ENCODE peak calls at places on chromosomes 16 and 17, in nine cellular contexts. One of them, this sample, is unnamed.

GRCh38 chr17:77131919-77132318 is 8.8 kb upstream of the SEC14L1 start:
- DNase-seq in GM13977: no peak
- DNase-seq in AG09309: no peak
- DNase-seq in dorsolateral prefrontal cortex: no peak
- DNase-seq in astrocyte of the spinal cord: no peak
- DNase-seq in progenitor cell of endocrine pancreas: no peak
- DNase-seq in cardiac muscle cell: no peak
- DNase-seq in tibial artery: no peak
- DNase-seq in ovary: no peak
- DNase-seq in this sample: no peak

GRCh38 chr17:20190605-20191004 is 181.4 kb downstream of the SPECC1 start:
- DNase-seq in GM13977: no peak
- DNase-seq in AG09309: no peak
- DNase-seq in dorsolateral prefrontal cortex: no peak
- DNase-seq in astrocyte of the spinal cord: no peak
- DNase-seq in progenitor cell of endocrine pancreas: no peak
- DNase-seq in cardiac muscle cell: no peak
- DNase-seq in tibial artery: no peak
- DNase-seq in ovary: no peak
- DNase-seq in this sample: no peak

GRCh38 chr16:65268331-65268730 is 146.5 kb upstream of the CDH11 start:
- DNase-seq in GM13977: no peak
- DNase-seq in AG09309: no peak
- DNase-seq in dorsolateral prefrontal cortex: no peak
- DNase-seq in astrocyte of the spinal cord: peak
- DNase-seq in progenitor cell of endocrine pancreas: no peak
- DNase-seq in cardiac muscle cell: no peak
- DNase-seq in tibial artery: no peak
- DNase-seq in ovary: no peak
- DNase-seq in this sample: no peak

GRCh38 chr16:7866144-7866543 is 533.5 kb downstream of the RBFOX1 start:
- DNase-seq in GM13977: no peak
- DNase-seq in AG09309: no peak
- DNase-seq in dorsolateral prefrontal cortex: no peak
- DNase-seq in astrocyte of the spinal cord: no peak
- DNase-seq in progenitor cell of endocrine pancreas: no peak
- DNase-seq in cardiac muscle cell: no peak
- DNase-seq in tibial artery: no peak
- DNase-seq in ovary: no peak
- DNase-seq in this sample: no peak

GRCh38 chr17:42174126-42174783 is 6.7 kb downstream of the KCNH4 start:
- DNase-seq in GM13977: no peak
- DNase-seq in AG09309: no peak
- DNase-seq in dorsolateral prefrontal cortex: peak
- DNase-seq in astrocyte of the spinal cord: no peak
- DNase-seq in progenitor cell of endocrine pancreas: no peak
- DNase-seq in cardiac muscle cell: no peak
- DNase-seq in tibial artery: no peak
- DNase-seq in ovary: no peak
- DNase-seq in this sample: no peak

GRCh38 chr17:74211141-74211928 is 2.0 kb upstream of the TTYH2 start:
- DNase-seq in GM13977: no peak
- DNase-seq in AG09309: no peak
- DNase-seq in dorsolateral prefrontal cortex: no peak
- DNase-seq in astrocyte of the spinal cord: peak
- DNase-seq in progenitor cell of endocrine pancreas: no peak
- DNase-seq in cardiac muscle cell: peak
- DNase-seq in tibial artery: no peak
- DNase-seq in ovary: no peak
- DNase-seq in this sample: no peak

GRCh38 chr17:63961355-63962207 is 11.1 kb downstream of the SCN4A start:
- DNase-seq in GM13977: peak
- DNase-seq in AG09309: no peak
- DNase-seq in dorsolateral prefrontal cortex: no peak
- DNase-seq in astrocyte of the spinal cord: peak
- DNase-seq in progenitor cell of endocrine pancreas: peak
- DNase-seq in cardiac muscle cell: peak
- DNase-seq in tibial artery: peak
- DNase-seq in ovary: peak
- DNase-seq in this sample: no peak

GRCh38 chr17:38611070-38611786 is 5.5 kb upstream of the SRCIN1 start:
- DNase-seq in GM13977: no peak
- DNase-seq in AG09309: no peak
- DNase-seq in dorsolateral prefrontal cortex: no peak
- DNase-seq in astrocyte of the spinal cord: no peak
- DNase-seq in progenitor cell of endocrine pancreas: no peak
- DNase-seq in cardiac muscle cell: no peak
- DNase-seq in tibial artery: no peak
- DNase-seq in ovary: no peak
- DNase-seq in this sample: no peak

GRCh38 chr17:16818340-16818739 is 128.3 kb downstream of the CCDC144A start:
- DNase-seq in GM13977: no peak
- DNase-seq in AG09309: no peak
- DNase-seq in dorsolateral prefrontal cortex: no peak
- DNase-seq in astrocyte of the spinal cord: no peak
- DNase-seq in progenitor cell of endocrine pancreas: no peak
- DNase-seq in cardiac muscle cell: no peak
- DNase-seq in tibial artery: no peak
- DNase-seq in ovary: no peak
- DNase-seq in this sample: no peak

GRCh38 chr16:3095869-3096268 is 3.2 kb downstream of the ZSCAN10 start:
- DNase-seq in GM13977: peak
- DNase-seq in AG09309: no peak
- DNase-seq in dorsolateral prefrontal cortex: no peak
- DNase-seq in astrocyte of the spinal cord: no peak
- DNase-seq in progenitor cell of endocrine pancreas: no peak
- DNase-seq in cardiac muscle cell: no peak
- DNase-seq in tibial artery: no peak
- DNase-seq in ovary: no peak
- DNase-seq in this sample: no peak
- TF ChIP-seq CTCF in GM13977: peak
- TF ChIP-seq CTCF in AG09309: peak
- TF ChIP-seq CTCF in dorsolateral prefrontal cortex: no peak
- TF ChIP-seq CTCF in astrocyte of the spinal cord: peak
- TF ChIP-seq CTCF in progenitor cell of endocrine pancreas: peak
- TF ChIP-seq CTCF in cardiac muscle cell: peak
- TF ChIP-seq CTCF in tibial artery: no peak
- TF ChIP-seq CTCF in ovary: no peak
- TF ChIP-seq CTCF in this sample: peak

GRCh38 chr16:85675528-85675927 is 13.2 kb downstream of the GINS2 start:
- DNase-seq in GM13977: peak
- DNase-seq in AG09309: no peak
- DNase-seq in dorsolateral prefrontal cortex: peak
- DNase-seq in astrocyte of the spinal cord: peak
- DNase-seq in progenitor cell of endocrine pancreas: no peak
- DNase-seq in cardiac muscle cell: no peak
- DNase-seq in tibial artery: no peak
- DNase-seq in ovary: no peak
- DNase-seq in this sample: no peak
- TF ChIP-seq CTCF in GM13977: peak
- TF ChIP-seq CTCF in AG09309: peak
- TF ChIP-seq CTCF in dorsolateral prefrontal cortex: no peak
- TF ChIP-seq CTCF in astrocyte of the spinal cord: peak
- TF ChIP-seq CTCF in progenitor cell of endocrine pancreas: peak
- TF ChIP-seq CTCF in cardiac muscle cell: peak
- TF ChIP-seq CTCF in tibial artery: no peak
- TF ChIP-seq CTCF in ovary: no peak
- TF ChIP-seq CTCF in this sample: peak

GRCh38 chr16:72836985-72837384 is 210.9 kb downstream of the ZFHX3 start:
- DNase-seq in GM13977: no peak
- DNase-seq in AG09309: no peak
- DNase-seq in dorsolateral prefrontal cortex: no peak
- DNase-seq in astrocyte of the spinal cord: no peak
- DNase-seq in progenitor cell of endocrine pancreas: no peak
- DNase-seq in cardiac muscle cell: no peak
- DNase-seq in tibial artery: no peak
- DNase-seq in ovary: no peak
- DNase-seq in this sample: no peak
- TF ChIP-seq CTCF in GM13977: no peak
- TF ChIP-seq CTCF in AG09309: no peak
- TF ChIP-seq CTCF in dorsolateral prefrontal cortex: no peak
- TF ChIP-seq CTCF in astrocyte of the spinal cord: peak
- TF ChIP-seq CTCF in progenitor cell of endocrine pancreas: peak
- TF ChIP-seq CTCF in cardiac muscle cell: peak
- TF ChIP-seq CTCF in tibial artery: no peak
- TF ChIP-seq CTCF in ovary: no peak
- TF ChIP-seq CTCF in this sample: no peak

GRCh38 chr17:80984749-80985148 is 6.9 kb upstream of the CHMP6 start:
- DNase-seq in GM13977: no peak
- DNase-seq in AG09309: peak
- DNase-seq in dorsolateral prefrontal cortex: no peak
- DNase-seq in astrocyte of the spinal cord: peak
- DNase-seq in progenitor cell of endocrine pancreas: no peak
- DNase-seq in cardiac muscle cell: peak
- DNase-seq in tibial artery: peak
- DNase-seq in ovary: no peak
- DNase-seq in this sample: no peak
- TF ChIP-seq CTCF in GM13977: no peak
- TF ChIP-seq CTCF in AG09309: peak
- TF ChIP-seq CTCF in dorsolateral prefrontal cortex: no peak
- TF ChIP-seq CTCF in astrocyte of the spinal cord: peak
- TF ChIP-seq CTCF in progenitor cell of endocrine pancreas: no peak
- TF ChIP-seq CTCF in cardiac muscle cell: peak
- TF ChIP-seq CTCF in tibial artery: peak
- TF ChIP-seq CTCF in ovary: no peak
- TF ChIP-seq CTCF in this sample: no peak

DNA sequence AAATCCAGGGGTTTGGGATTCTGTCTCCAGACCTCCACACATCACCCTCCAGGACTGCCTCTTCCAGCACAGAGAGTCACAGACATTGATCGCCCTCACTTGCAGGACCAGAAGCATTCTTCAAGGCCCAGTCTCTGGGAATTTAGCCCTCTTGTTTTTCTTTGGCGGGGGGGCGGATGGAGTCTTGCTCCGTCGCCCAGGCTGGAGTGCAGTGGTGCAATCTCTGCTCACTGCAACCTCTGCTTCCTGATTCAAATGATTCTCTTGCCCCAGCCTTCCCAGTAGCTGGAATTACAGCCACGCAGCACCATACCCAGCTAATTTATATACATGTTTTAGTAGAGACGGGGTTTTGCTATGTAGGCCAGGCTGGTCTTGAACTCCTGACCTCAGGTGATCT is 8.5 kb upstream of the ITGAL start:
- DNase-seq in GM13977: no peak
- DNase-seq in AG09309: no peak
- DNase-seq in dorsolateral prefrontal cortex: no peak
- DNase-seq in astrocyte of the spinal cord: no peak
- DNase-seq in progenitor cell of endocrine pancreas: no peak
- DNase-seq in cardiac muscle cell: no peak
- DNase-seq in tibial artery: no peak
- DNase-seq in ovary: no peak
- DNase-seq in this sample: no peak
- TF ChIP-seq CTCF in GM13977: no peak
- TF ChIP-seq CTCF in AG09309: no peak
- TF ChIP-seq CTCF in dorsolateral prefrontal cortex: no peak
- TF ChIP-seq CTCF in astrocyte of the spinal cord: no peak
- TF ChIP-seq CTCF in progenitor cell of endocrine pancreas: no peak
- TF ChIP-seq CTCF in cardiac muscle cell: no peak
- TF ChIP-seq CTCF in tibial artery: no peak
- TF ChIP-seq CTCF in ovary: no peak
- TF ChIP-seq CTCF in this sample: no peak

GRCh38 chr16:74487634-74488495 is 66.6 kb upstream of the CLEC18B start:
- DNase-seq in GM13977: no peak
- DNase-seq in AG09309: no peak
- DNase-seq in dorsolateral prefrontal cortex: no peak
- DNase-seq in astrocyte of the spinal cord: no peak
- DNase-seq in progenitor cell of endocrine pancreas: no peak
- DNase-seq in cardiac muscle cell: no peak
- DNase-seq in tibial artery: no peak
- DNase-seq in ovary: no peak
- DNase-seq in this sample: no peak
- TF ChIP-seq CTCF in GM13977: no peak
- TF ChIP-seq CTCF in AG09309: no peak
- TF ChIP-seq CTCF in dorsolateral prefrontal cortex: no peak
- TF ChIP-seq CTCF in astrocyte of the spinal cord: no peak
- TF ChIP-seq CTCF in progenitor cell of endocrine pancreas: no peak
- TF ChIP-seq CTCF in cardiac muscle cell: no peak
- TF ChIP-seq CTCF in tibial artery: no peak
- TF ChIP-seq CTCF in ovary: no peak
- TF ChIP-seq CTCF in this sample: no peak

GRCh38 chr17:81285179-81285878 is 9.8 kb downstream of the SLC38A10 start:
- DNase-seq in GM13977: peak
- DNase-seq in AG09309: no peak
- DNase-seq in dorsolateral prefrontal cortex: peak
- DNase-seq in astrocyte of the spinal cord: peak
- DNase-seq in progenitor cell of endocrine pancreas: no peak
- DNase-seq in cardiac muscle cell: no peak
- DNase-seq in tibial artery: peak
- DNase-seq in ovary: peak
- DNase-seq in this sample: no peak
- TF ChIP-seq CTCF in GM13977: no peak
- TF ChIP-seq CTCF in AG09309: no peak
- TF ChIP-seq CTCF in dorsolateral prefrontal cortex: no peak
- TF ChIP-seq CTCF in astrocyte of the spinal cord: no peak
- TF ChIP-seq CTCF in progenitor cell of endocrine pancreas: no peak
- TF ChIP-seq CTCF in cardiac muscle cell: no peak
- TF ChIP-seq CTCF in tibial artery: no peak
- TF ChIP-seq CTCF in ovary: no peak
- TF ChIP-seq CTCF in this sample: no peak

GRCh38 chr16:54938351-54939346 is 8.0 kb downstream of the IRX5 start:
- DNase-seq in GM13977: no peak
- DNase-seq in AG09309: no peak
- DNase-seq in dorsolateral prefrontal cortex: no peak
- DNase-seq in astrocyte of the spinal cord: peak
- DNase-seq in progenitor cell of endocrine pancreas: no peak
- DNase-seq in cardiac muscle cell: no peak
- DNase-seq in tibial artery: no peak
- DNase-seq in ovary: no peak
- DNase-seq in this sample: no peak
- TF ChIP-seq CTCF in GM13977: no peak
- TF ChIP-seq CTCF in AG09309: no peak
- TF ChIP-seq CTCF in dorsolateral prefrontal cortex: no peak
- TF ChIP-seq CTCF in astrocyte of the spinal cord: peak
- TF ChIP-seq CTCF in progenitor cell of endocrine pancreas: no peak
- TF ChIP-seq CTCF in cardiac muscle cell: no peak
- TF ChIP-seq CTCF in tibial artery: no peak
- TF ChIP-seq CTCF in ovary: no peak
- TF ChIP-seq CTCF in this sample: no peak

GRCh38 chr17:49898547-49899490 is 51.0 kb upstream of the TAC4 start:
- DNase-seq in GM13977: no peak
- DNase-seq in AG09309: no peak
- DNase-seq in dorsolateral prefrontal cortex: no peak
- DNase-seq in astrocyte of the spinal cord: no peak
- DNase-seq in progenitor cell of endocrine pancreas: no peak
- DNase-seq in cardiac muscle cell: peak
- DNase-seq in tibial artery: no peak
- DNase-seq in ovary: no peak
- DNase-seq in this sample: no peak
- TF ChIP-seq CTCF in GM13977: no peak
- TF ChIP-seq CTCF in AG09309: peak
- TF ChIP-seq CTCF in dorsolateral prefrontal cortex: no peak
- TF ChIP-seq CTCF in astrocyte of the spinal cord: peak
- TF ChIP-seq CTCF in progenitor cell of endocrine pancreas: peak
- TF ChIP-seq CTCF in cardiac muscle cell: peak
- TF ChIP-seq CTCF in tibial artery: no peak
- TF ChIP-seq CTCF in ovary: no peak
- TF ChIP-seq CTCF in this sample: peak

DNA sequence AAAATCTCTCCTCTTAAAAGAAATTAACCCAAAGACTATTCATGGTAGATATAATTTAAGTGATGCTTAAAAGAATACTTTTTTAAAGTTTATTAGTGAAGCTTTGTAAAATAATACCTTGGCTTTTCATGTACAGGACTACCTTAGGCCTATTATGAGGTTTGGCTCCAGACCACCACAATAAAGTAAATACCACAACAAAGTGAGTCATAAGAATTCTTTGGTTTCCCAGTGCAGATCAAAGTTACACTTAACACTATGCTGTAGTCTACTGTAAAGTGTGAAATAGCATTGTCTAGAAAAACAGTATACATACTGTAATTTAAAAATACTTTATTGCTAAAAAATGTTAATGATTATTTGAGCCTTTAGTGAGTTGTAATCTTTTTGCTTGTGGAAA is 31.7 kb downstream of the CLTC start:
- DNase-seq in GM13977: no peak
- DNase-seq in AG09309: no peak
- DNase-seq in dorsolateral prefrontal cortex: no peak
- DNase-seq in astrocyte of the spinal cord: peak
- DNase-seq in progenitor cell of endocrine pancreas: no peak
- DNase-seq in cardiac muscle cell: no peak
- DNase-seq in tibial artery: no peak
- DNase-seq in ovary: no peak
- DNase-seq in this sample: no peak
- TF ChIP-seq CTCF in GM13977: no peak
- TF ChIP-seq CTCF in AG09309: no peak
- TF ChIP-seq CTCF in dorsolateral prefrontal cortex: no peak
- TF ChIP-seq CTCF in astrocyte of the spinal cord: no peak
- TF ChIP-seq CTCF in progenitor cell of endocrine pancreas: no peak
- TF ChIP-seq CTCF in cardiac muscle cell: no peak
- TF ChIP-seq CTCF in tibial artery: no peak
- TF ChIP-seq CTCF in ovary: no peak
- TF ChIP-seq CTCF in this sample: no peak

This sample was measured in D721Med.